ENCODE peak calls at places on chromosomes 2 and 18, in four cellular contexts. L, T, N and Y are unnamed samples.

GRCh38 chr2:184597571-184597980 is 753 bp upstream of the ZNF804A start:
- DNase-seq in N (peak; percentile 63), T (peak; percentile 49), L (peak; percentile 53), Y (peak; percentile 81)

GRCh38 chr2:235599596-235600338 is 105.9 kb downstream of the AGAP1 start:
- DNase-seq in T (no peak), N (no peak), L (no peak), Y (no peak)

GRCh38 chr2:229725716-229726346 is 11.5 kb upstream of the DNER start:
- DNase-seq in N (peak; percentile 95), T (no peak), L (no peak), Y (no peak)

GRCh38 chr2:63619328-63619727 is 30.6 kb downstream of the MDH1 start:
- DNase-seq in N (no peak), T (no peak), L (no peak), Y (no peak)

GRCh38 chr2:236366406-236366805 is 102.2 kb upstream of the ASB18 start:
- DNase-seq in T (no peak), L (peak; percentile 10), N (no peak), Y (no peak)

GRCh38 chr18:46283895-46284295 is 179.7 kb downstream of the HAUS1 start:
- DNase-seq in T (no peak), N (no peak), L (peak; percentile 81), Y (peak; percentile 95)

GRCh38 chr2:165163771-165164170 is 40.1 kb downstream of the SCN3A start:
- DNase-seq in T (no peak), L (no peak), N (peak; percentile 21), Y (no peak)

GRCh38 chr2:231925303-231926179 is 655 bp downstream of the NPPC start:
- DNase-seq in N (peak; percentile 83), L (peak; percentile 86), T (peak; percentile 93), Y (peak; percentile 83)

GRCh38 chr18:45760443-45761036 is 36.6 kb downstream of the SLC14A1 start:
- DNase-seq in N (peak; percentile 38), T (peak; percentile 63), L (no peak), Y (peak; percentile 65)

GRCh38 chr2:32947076-32947483 is 327 bp downstream of the LTBP1 start:
- DNase-seq in T (peak; percentile 74), N (no peak), L (no peak), Y (peak; percentile 37)

GRCh38 chr2:69685321-69686048 is 41.9 kb upstream of the AAK1 start:
- DNase-seq in T (no peak), N (peak; percentile 59), L (no peak), Y (no peak)

GRCh38 chr2:38374978-38375377 is 2.1 kb downstream of the ATL2 start:
- DNase-seq in N (no peak), L (no peak), T (no peak), Y (no peak)

GRCh38 chr18:74152906-74153305 is 4.6 kb downstream of the TIMM21 start:
- DNase-seq in N (no peak), T (no peak), L (no peak), Y (peak; percentile 10)

GRCh38 chr18:2027026-2027425 is 544.3 kb downstream of the METTL4 start:
- DNase-seq in N (no peak), T (no peak), L (no peak), Y (no peak)

GRCh38 chr2:195575879-195576391 is 81.1 kb upstream of the SLC39A10 start:
- DNase-seq in T (no peak), N (peak; percentile 92), L (no peak), Y (peak; percentile 58)

GRCh38 chr18:27685807-27686412 is 491.0 kb downstream of the CDH2 start:
- DNase-seq in L (no peak), N (peak; percentile 39), T (no peak), Y (peak; percentile 50)

GRCh38 chr2:218272531-218273212 is 2.4 kb downstream of the PNKD start:
- DNase-seq in L (peak; percentile 86), T (peak; percentile 86), N (peak; percentile 84), Y (peak; percentile 89)

GRCh38 chr18:45228989-45229388 is 386.3 kb upstream of the SLC14A2 start:
- DNase-seq in L (no peak), T (no peak), N (no peak), Y (no peak)

GRCh38 chr2:100017633-100018032 is 124.8 kb downstream of the AFF3 start:
- DNase-seq in N (peak; percentile 74), T (no peak), L (no peak), Y (no peak)

GRCh38 chr2:20868377-20868776 is 45.5 kb upstream of the LDAH start:
- DNase-seq in L (no peak), N (no peak), T (no peak), Y (no peak)

GRCh38 chr18:54296017-54296416 is 26.7 kb downstream of the POLI start:
- DNase-seq in N (peak; percentile 32), T (no peak), L (no peak), Y (peak; percentile 13)

GRCh38 chr2:105682401-105682800 is 62.3 kb upstream of the NCK2 start:
- DNase-seq in T (no peak), N (no peak), L (no peak), Y (no peak)

GRCh38 chr2:235224410-235224809 is 269.4 kb upstream of the AGAP1 start:
- DNase-seq in L (no peak), N (no peak), T (no peak), Y (no peak)

GRCh38 chr2:182715121-182715895 is 749 bp upstream of the DNAJC10 start:
- DNase-seq in N (peak; percentile 42), L (no peak), T (no peak), Y (no peak)

GRCh38 chr2:217415316-217415715 is 555.5 kb upstream of the TNP1 start:
- DNase-seq in L (no peak), T (no peak), N (no peak), Y (no peak)

GRCh38 chr2:170076189-170076588 is 101.8 kb upstream of the MYO3B start:
- DNase-seq in L (no peak), T (no peak), N (no peak), Y (no peak)

GRCh38 chr2:100924520-100925451 is 77.3 kb upstream of the RPL31 start:
- DNase-seq in T (no peak), L (peak; percentile 8), N (peak; percentile 85), Y (no peak)

GRCh38 chr2:238528953-238529781 is 102.4 kb downstream of the ASB1 start:
- DNase-seq in N (peak; percentile 82), L (no peak), T (no peak), Y (no peak)

GRCh38 chr18:8341481-8342230 is 267.6 kb upstream of the RAB12 start:
- DNase-seq in L (no peak), N (peak; percentile 75), T (no peak), Y (peak; percentile 25)

GRCh38 chr18:35516789-35517188 is 19.0 kb upstream of the INO80C start:
- DNase-seq in T (no peak), N (no peak), L (no peak), Y (no peak)

GRCh38 chr2:191836471-191836852 is 10.4 kb downstream of the CAVIN2 start:
- DNase-seq in N (no peak), T (no peak), L (no peak), Y (no peak)

GRCh38 chr2:9617749-9618148 is 13.0 kb downstream of the YWHAQ start:
- DNase-seq in N (peak; percentile 68), T (no peak), L (no peak), Y (no peak)

GRCh38 chr2:141820893-141821292 is 309.9 kb downstream of the LRP1B start:
- DNase-seq in T (no peak), N (no peak), L (no peak), Y (peak; percentile 22)

GRCh38 chr18:60984496-60984895 is 348.7 kb upstream of the CDH20 start:
- DNase-seq in T (no peak), N (peak; percentile 47), L (no peak), Y (no peak)

GRCh38 chr2:236696866-236697265 is 127.2 kb downstream of the ACKR3 start:
- DNase-seq in T (no peak), N (no peak), L (no peak), Y (no peak)

GRCh38 chr2:37171624-37171950 is 14.8 kb upstream of the EIF2AK2 start:
- DNase-seq in T (no peak), L (no peak), N (no peak), Y (no peak)

GRCh38 chr2:240782886-240783818 is 36.9 kb downstream of the KIF1A start:
- DNase-seq in N (no peak), T (no peak), L (no peak), Y (no peak)

GRCh38 chr2:95025406-95026319 is at the start of gene MAL:
- DNase-seq in L (peak; percentile 68), T (peak; percentile 75), N (no peak), Y (peak; percentile 52)
- H4K5ac ChIP-seq in L (no peak within 1 kb of the TSS), T (no peak within 1 kb of the TSS), N (no peak within 1 kb of the TSS), Y (no peak within 1 kb of the TSS)

GRCh38 chr18:31789409-31789808 is 28.7 kb upstream of the SLC25A52 start:
- DNase-seq in N (no peak), L (no peak), T (no peak), Y (no peak)

GRCh38 chr18:31791817-31792579 is 31.3 kb upstream of the SLC25A52 start:
- DNase-seq in L (no peak), T (no peak), N (no peak), Y (no peak)

GRCh38 chr18:31792580-31792911 is 31.9 kb upstream of the SLC25A52 start:
- DNase-seq in T (no peak), N (no peak), L (no peak), Y (no peak)

GRCh38 chr18:31795747-31796146 is 35.1 kb upstream of the SLC25A52 start:
- DNase-seq in N (no peak), T (no peak), L (no peak), Y (no peak)

DNA sequence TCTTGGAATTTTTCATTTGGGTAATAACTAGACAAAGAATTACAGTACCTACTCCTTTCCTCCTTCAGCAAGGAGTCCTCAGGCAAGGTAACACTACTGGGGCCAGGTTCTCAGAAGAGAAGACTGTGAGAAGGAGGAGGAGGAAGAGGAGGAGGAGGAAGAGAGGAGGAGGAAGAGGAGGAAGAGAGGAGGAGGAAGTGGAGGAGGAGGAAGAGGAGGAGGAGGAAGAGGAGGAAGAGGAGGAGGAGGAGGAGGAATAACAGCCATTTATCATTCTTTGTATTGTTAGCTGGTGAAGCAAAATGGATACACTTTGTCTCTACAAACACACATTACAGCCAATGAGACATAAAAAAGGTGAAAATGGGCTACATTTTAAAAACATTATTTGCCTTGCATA is 32.9 kb upstream of the SLC25A52 start:
- DNase-seq in T (no peak), N (no peak), L (no peak), Y (no peak)
- H4K5ac ChIP-seq in T (no peak overlapping the region), N (no peak overlapping the region), L (no peak overlapping the region), Y (no peak overlapping the region)

DNA sequence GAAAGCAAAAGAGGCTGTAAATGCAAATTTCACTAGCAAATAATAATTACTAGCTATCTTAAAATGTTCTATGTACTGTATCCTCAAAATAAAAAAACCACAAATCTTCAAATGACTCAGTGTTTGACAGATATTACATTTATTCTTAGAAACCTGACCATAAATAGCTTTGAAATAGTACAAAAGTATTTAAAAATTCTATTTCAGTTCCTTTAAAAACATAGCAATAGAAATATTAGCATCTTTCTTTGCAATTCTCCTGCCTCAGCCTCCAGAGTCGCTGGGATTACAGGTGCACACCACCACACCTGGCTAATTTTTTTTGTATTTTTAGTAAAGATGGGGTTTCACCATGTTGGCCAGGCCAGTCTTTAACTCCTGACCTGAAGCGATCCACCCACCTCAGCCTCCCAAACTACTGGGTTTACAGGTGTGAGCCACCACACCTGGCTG is 50.6 kb downstream of the MSH6 start:
- DNase-seq in N (no peak), T (no peak), L (no peak), Y (no peak)
- H4K5ac ChIP-seq in N (no peak overlapping the region), T (no peak overlapping the region), L (no peak overlapping the region), Y (no peak overlapping the region)

DNA sequence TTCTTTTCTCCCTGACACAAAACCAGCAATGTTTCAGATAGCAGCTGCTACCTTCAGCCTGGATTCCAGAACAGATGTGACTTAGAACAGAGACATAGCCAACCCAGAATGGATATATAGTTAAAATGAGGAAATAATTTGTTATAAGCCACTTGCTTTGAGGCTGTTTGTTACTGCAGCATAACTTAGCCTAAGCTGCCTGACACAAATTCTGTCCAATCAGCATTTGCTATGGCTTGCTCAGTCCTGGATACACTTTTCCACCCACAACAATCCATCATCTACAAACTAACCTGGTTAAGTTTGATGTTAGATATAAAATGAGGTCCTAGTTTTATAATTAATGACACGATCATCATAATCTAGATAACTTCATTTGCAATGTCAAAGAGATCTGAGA is 480.4 kb downstream of the NR4A2 start:
- DNase-seq in N (no peak), T (no peak), L (no peak), Y (no peak)
- H4K5ac ChIP-seq in N (no peak overlapping the region), T (no peak overlapping the region), L (no peak overlapping the region), Y (no peak overlapping the region)